ENCODE peak calls at places on chromosomes 5 and 9, in five cellular contexts. W, O, L, P and E are unnamed samples. For H3K27me3, the result is how much of the 10 kb centered on the place peaks cover.

GRCh38 chr9:37602817-37603216 is 10.4 kb upstream of the TOMM5 start:
- DNase-seq in W (peak), O (no peak), L (no peak), P (no peak), E (peak)

GRCh38 chr9:124632077-124632621 is 125.0 kb upstream of the NR5A1 start:
- DNase-seq in W (peak), O (no peak), L (no peak), P (no peak), E (peak)

GRCh38 chr9:68462004-68462775 is 78.5 kb downstream of the TMEM252 start:
- DNase-seq in W (no peak), O (no peak), L (no peak), P (peak), E (no peak)

GRCh38 chr9:127174386-127175318 is 52.2 kb upstream of the ANGPTL2 start:
- DNase-seq in W (no peak), O (no peak), L (no peak), P (no peak), E (no peak)

GRCh38 chr5:180636403-180637075 is 12.9 kb downstream of the FLT4 start:
- DNase-seq in W (peak), O (no peak), L (no peak), P (no peak), E (no peak)

GRCh38 chr5:132765311-132766019 is 11.6 kb downstream of the SEPTIN8 start:
- DNase-seq in W (no peak), O (no peak), L (no peak), P (no peak), E (no peak)

GRCh38 chr9:127897194-127897692 is 2.2 kb downstream of the ST6GALNAC6 start:
- DNase-seq in W (peak), O (no peak), L (peak), P (peak), E (no peak)

GRCh38 chr5:130032807-130033206 is 128.5 kb downstream of the CHSY3 start:
- DNase-seq in W (no peak), O (no peak), L (no peak), P (no peak), E (no peak)

GRCh38 chr9:33447404-33448158 is at the start of gene AQP3:
- DNase-seq in W (peak), O (no peak), L (peak), P (peak), E (peak)

GRCh38 chr5:31701642-31702041 is 62.7 kb downstream of the PDZD2 start:
- DNase-seq in W (no peak), O (no peak), L (peak), P (peak), E (no peak)
- H3K9ac ChIP-seq in W (no peak), O (no peak), L (no peak), P (no peak), E (no peak)

GRCh38 chr9:134433909-134434895 is 107.9 kb downstream of the RXRA start:
- DNase-seq in W (no peak), O (no peak), L (no peak), P (no peak), E (no peak)

GRCh38 chr9:134433101-134433500 is 106.8 kb downstream of the RXRA start:
- DNase-seq in W (peak), O (no peak), L (no peak), P (no peak), E (peak)

GRCh38 chr9:134431626-134432025 is 105.4 kb downstream of the RXRA start:
- DNase-seq in W (no peak), O (no peak), L (no peak), P (no peak), E (no peak)

GRCh38 chr9:134434896-134435506 is 108.7 kb downstream of the RXRA start:
- DNase-seq in W (peak), O (no peak), L (peak), P (peak), E (peak)

DNA sequence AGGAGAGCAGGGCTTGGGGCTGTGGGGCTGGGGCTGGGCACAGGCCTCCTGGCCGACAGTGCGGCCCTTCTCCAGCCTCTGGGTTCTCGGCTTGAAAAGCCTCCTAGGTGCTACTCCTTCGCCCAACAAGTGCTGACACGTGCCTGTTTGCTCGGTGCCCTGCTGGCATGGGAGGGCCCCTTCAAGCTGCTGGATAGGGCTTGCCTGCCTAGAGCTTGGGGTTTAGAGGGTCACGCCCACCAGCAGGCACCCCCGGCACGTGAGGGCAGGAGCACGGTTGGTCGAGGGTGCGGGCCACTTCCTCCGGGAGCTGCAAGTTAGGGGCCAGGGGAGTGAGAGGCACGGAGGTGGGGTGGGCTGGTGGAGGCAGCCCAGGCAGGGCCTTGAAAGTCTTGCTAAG is 106.2 kb downstream of the RXRA start:
- DNase-seq in W (peak), O (no peak), L (no peak), P (no peak), E (no peak)
- TF ChIP-seq EZH2phosphoT487 in W (no peak), O (no peak), L (no peak), P (no peak), E (no peak)

GRCh38 chr5:73176250-73176649 is 3.3 kb downstream of the TMEM174 start:
- DNase-seq in W (no peak), O (no peak), L (no peak), P (no peak), E (no peak)
- H3K27me3 ChIP-seq in W (under half), O (under half), L (under half), P (under half), E (under half)

GRCh38 chr5:127571314-127571713 is 53.9 kb downstream of the PRRC1 start:
- DNase-seq in W (no peak), O (no peak), L (no peak), P (no peak), E (no peak)
- H3K9ac ChIP-seq in W (no peak), O (no peak), L (no peak), P (no peak), E (no peak)

GRCh38 chr9:132888151-132888550 is 9.5 kb downstream of the SPACA9 start:
- DNase-seq in W (no peak), O (no peak), L (no peak), P (no peak), E (no peak)
- TF ChIP-seq EZH2phosphoT487 in W (no peak), O (no peak), L (no peak), P (no peak), E (no peak)

DNA sequence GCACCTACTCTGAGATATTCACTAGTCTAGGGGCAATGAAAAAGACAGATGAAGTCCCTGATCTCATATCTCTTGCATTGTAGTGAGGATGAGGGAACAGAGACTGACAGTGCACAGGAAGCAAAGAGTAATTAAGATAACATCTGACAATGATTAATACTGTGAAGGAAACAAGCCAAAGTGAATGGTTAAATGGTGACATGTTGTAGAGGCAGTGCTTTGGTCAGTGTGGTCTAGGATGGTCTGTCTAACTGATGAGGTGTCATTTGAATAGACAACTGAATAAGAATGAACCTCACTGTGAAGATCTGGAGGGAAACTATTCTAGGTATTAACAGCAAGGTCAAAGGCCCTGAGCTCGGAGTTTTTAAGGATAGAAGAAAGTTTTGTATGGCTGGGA is 333.3 kb upstream of the GRIA1 start:
- DNase-seq in W (peak), O (no peak), L (no peak), P (no peak), E (no peak)
- H3K27me3 ChIP-seq in W (under half), O (under half), L (under half), P (under half), E (under half)

DNA sequence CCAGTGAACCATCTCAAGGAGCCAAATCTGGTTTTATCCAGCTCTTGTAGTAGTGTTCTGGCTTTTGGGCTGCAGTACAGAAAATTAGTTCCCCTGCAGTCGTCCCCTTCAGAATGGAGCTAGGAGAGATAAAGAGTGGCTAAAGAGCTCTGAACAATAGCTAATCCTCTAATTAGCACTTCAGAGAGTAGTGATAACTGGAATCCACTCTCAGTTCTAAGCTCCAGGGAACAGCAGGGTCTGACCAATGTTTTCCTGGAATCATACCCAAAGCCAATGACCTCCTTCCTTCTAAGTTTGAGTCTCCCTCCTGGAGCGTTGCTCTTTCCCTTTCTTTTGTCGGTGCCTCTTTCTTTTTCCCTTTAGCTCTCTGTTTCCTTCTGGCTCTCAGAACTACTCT is 47.4 kb downstream of the MFAP3 start:
- DNase-seq in W (no peak), O (no peak), L (no peak), P (peak), E (no peak)
- H3K9ac ChIP-seq in W (no peak), O (no peak), L (no peak), P (no peak), E (no peak)

DNA sequence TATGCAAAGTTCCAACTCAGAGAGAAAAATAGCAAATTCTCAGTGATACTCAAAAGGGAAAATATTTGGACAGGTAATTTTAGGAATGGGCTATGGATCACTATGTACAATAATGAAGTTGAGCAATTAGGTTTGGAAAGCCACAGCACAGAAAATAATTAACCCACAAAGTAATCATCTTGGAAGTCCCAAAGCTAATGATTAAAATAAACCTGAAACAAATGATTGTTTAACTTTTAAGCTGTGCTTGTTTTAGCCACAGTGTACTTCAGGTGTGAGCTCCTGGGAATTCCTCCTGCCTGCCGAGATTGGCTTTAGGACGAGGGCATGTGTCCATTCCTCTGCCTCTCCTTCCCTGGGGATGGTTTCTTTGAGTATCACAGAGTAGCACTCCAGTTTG is 403.9 kb downstream of the ZSWIM6 start:
- DNase-seq in W (no peak), O (no peak), L (no peak), P (no peak), E (no peak)
- TF ChIP-seq EZH2phosphoT487 in W (no peak), O (no peak), L (no peak), P (no peak), E (no peak)